ENCODE peak calls at places on chromosomes 12 and 14, in four cellular contexts. One of them, this sample, is unnamed.

GRCh38 chr12:6426882-6427671 is 17.7 kb upstream of the CD27 start:
- DNase-seq in astrocyte of the cerebellum: no peak
- DNase-seq in NCI-H446 treated with DMSO at 0.1 percent for 48 hours: no peak
- DNase-seq in activated naive CD8-positive, alpha-beta T cell treated with anti-CD3 and anti-CD28 coated beads, Interleukin-2, amount 50 U/mL, for 24 hours: peak; percentile 92
- DNase-seq in this sample: peak; percentile 16

GRCh38 chr14:34619399-34619920 is 10.5 kb downstream of the SNX6 start:
- DNase-seq in astrocyte of the cerebellum: no peak
- DNase-seq in NCI-H446 treated with DMSO at 0.1 percent for 48 hours: no peak
- DNase-seq in activated naive CD8-positive, alpha-beta T cell treated with anti-CD3 and anti-CD28 coated beads, Interleukin-2, amount 50 U/mL, for 24 hours: no peak
- DNase-seq in this sample: no peak

GRCh38 chr12:75364918-75365317 is 26.0 kb upstream of the GLIPR1L2 start:
- DNase-seq in astrocyte of the cerebellum: no peak
- DNase-seq in NCI-H446 treated with DMSO at 0.1 percent for 48 hours: no peak
- DNase-seq in activated naive CD8-positive, alpha-beta T cell treated with anti-CD3 and anti-CD28 coated beads, Interleukin-2, amount 50 U/mL, for 24 hours: no peak
- DNase-seq in this sample: no peak

GRCh38 chr14:95156153-95156764 is 1.1 kb downstream of the DICER1 start:
- DNase-seq in astrocyte of the cerebellum: no peak
- DNase-seq in NCI-H446 treated with DMSO at 0.1 percent for 48 hours: no peak
- DNase-seq in activated naive CD8-positive, alpha-beta T cell treated with anti-CD3 and anti-CD28 coated beads, Interleukin-2, amount 50 U/mL, for 24 hours: no peak
- DNase-seq in this sample: no peak

GRCh38 chr12:109875572-109876131 is 4.7 kb downstream of the GLTP start:
- DNase-seq in astrocyte of the cerebellum: no peak
- DNase-seq in NCI-H446 treated with DMSO at 0.1 percent for 48 hours: no peak
- DNase-seq in activated naive CD8-positive, alpha-beta T cell treated with anti-CD3 and anti-CD28 coated beads, Interleukin-2, amount 50 U/mL, for 24 hours: no peak
- DNase-seq in this sample: peak; percentile 65

GRCh38 chr12:124828264-124829007 is 35.2 kb downstream of the SCARB1 start:
- DNase-seq in astrocyte of the cerebellum: peak; percentile 27
- DNase-seq in NCI-H446 treated with DMSO at 0.1 percent for 48 hours: no peak
- DNase-seq in activated naive CD8-positive, alpha-beta T cell treated with anti-CD3 and anti-CD28 coated beads, Interleukin-2, amount 50 U/mL, for 24 hours: no peak
- DNase-seq in this sample: peak; percentile 93

GRCh38 chr12:81712536-81712935 is 46.6 kb downstream of the PPFIA2 start:
- DNase-seq in astrocyte of the cerebellum: no peak
- DNase-seq in NCI-H446 treated with DMSO at 0.1 percent for 48 hours: no peak
- DNase-seq in activated naive CD8-positive, alpha-beta T cell treated with anti-CD3 and anti-CD28 coated beads, Interleukin-2, amount 50 U/mL, for 24 hours: no peak
- DNase-seq in this sample: no peak

GRCh38 chr14:98022541-98023520 is 1225.6 kb downstream of the VRK1 start:
- DNase-seq in astrocyte of the cerebellum: no peak
- DNase-seq in NCI-H446 treated with DMSO at 0.1 percent for 48 hours: no peak
- DNase-seq in activated naive CD8-positive, alpha-beta T cell treated with anti-CD3 and anti-CD28 coated beads, Interleukin-2, amount 50 U/mL, for 24 hours: no peak
- DNase-seq in this sample: no peak

GRCh38 chr12:76863005-76863670 is 15.7 kb downstream of the CSRP2 start:
- DNase-seq in astrocyte of the cerebellum: peak; percentile 71
- DNase-seq in NCI-H446 treated with DMSO at 0.1 percent for 48 hours: no peak
- DNase-seq in activated naive CD8-positive, alpha-beta T cell treated with anti-CD3 and anti-CD28 coated beads, Interleukin-2, amount 50 U/mL, for 24 hours: no peak
- DNase-seq in this sample: no peak

This sample was measured in Caco-2.